ENCODE peak calls at places on chromosomes 3 and 15, in nine cellular contexts. O, T, L, K, W, B, N, Z and J are unnamed samples.

GRCh38 chr3:129259612-129260477 is 10.4 kb downstream of the COPG1 start:
- DNase-seq in N (no peak), B (no peak), K (no peak), W (no peak), Z (no peak), L (no peak), O (no peak), T (no peak), J (no peak)

GRCh38 chr3:104673981-104674380 is 692.7 kb upstream of the ALCAM start:
- DNase-seq in W (no peak), O (no peak), T (no peak), N (no peak), B (no peak), K (no peak), L (peak; percentile 17), Z (no peak), J (no peak)

GRCh38 chr15:55552926-55553325 is 35.2 kb downstream of the PYGO1 start:
- DNase-seq in T (no peak), W (no peak), L (peak; percentile 83), N (no peak), B (peak; percentile 9), Z (peak; percentile 72), O (no peak), K (peak; percentile 52), J (no peak)

GRCh38 chr3:176850498-176850897 is 346.8 kb downstream of the TBL1XR1 start:
- DNase-seq in L (no peak), O (no peak), Z (no peak), B (no peak), K (no peak), T (no peak), W (no peak), N (no peak), J (no peak)

GRCh38 chr3:114155370-114155821 is 23.5 kb downstream of the DRD3 start:
- DNase-seq in N (peak; percentile 23), Z (no peak), O (no peak), B (peak; percentile 55), L (peak; percentile 30), W (no peak), K (no peak), T (no peak), J (peak; percentile 48)

GRCh38 chr3:143045639-143046038 is 44.3 kb downstream of the U2SURP start:
- DNase-seq in N (no peak), T (no peak), O (no peak), L (no peak), W (no peak), K (no peak), Z (no peak), B (no peak), J (no peak)

GRCh38 chr3:31054032-31054431 is 159.6 kb upstream of the GADL1 start:
- DNase-seq in Z (no peak), B (no peak), T (no peak), L (peak; percentile 16), O (no peak), N (no peak), W (no peak), K (no peak), J (no peak)

GRCh38 chr3:198079771-198080520 is 119.9 kb downstream of the LMLN start:
- DNase-seq in W (no peak), Z (no peak), N (peak; percentile 43), L (peak; percentile 5), O (no peak), B (no peak), T (no peak), K (no peak), J (peak; percentile 64)

GRCh38 chr3:52244061-52244628 is 1.4 kb upstream of the PPM1M start:
- DNase-seq in N (peak; percentile 71), O (no peak), T (no peak), Z (no peak), K (peak; percentile 57), L (peak; percentile 43), B (peak; percentile 89), W (no peak), J (peak; percentile 78)

GRCh38 chr3:136277634-136278033 is 27.5 kb downstream of the PCCB start:
- DNase-seq in W (no peak), Z (no peak), L (no peak), T (peak; percentile 20), N (peak; percentile 63), K (no peak), B (no peak), O (no peak), J (no peak)

GRCh38 chr15:55742927-55743614 is at the start of gene PRTG:
- DNase-seq in N (peak; percentile 81), O (peak; percentile 42), K (peak; percentile 86), W (peak; percentile 72), B (peak; percentile 20), Z (peak; percentile 73), L (peak; percentile 69), T (no peak), J (no peak)

GRCh38 chr15:25345943-25346342 is 92.9 kb downstream of the UBE3A start:
- DNase-seq in N (no peak), L (peak; percentile 4), Z (no peak), W (no peak), O (no peak), T (peak; percentile 45), B (no peak), K (peak; percentile 83), J (no peak)
- TF ChIP-seq CTCF in N (no peak), L (no peak), Z (no peak), W (peak; percentile 23), O (no peak), T (no peak), B (no peak), K (peak; percentile 44), J (no peak)

GRCh38 chr3:32912046-32912445 is 39.4 kb upstream of the CCR4 start:
- DNase-seq in O (no peak), K (no peak), Z (no peak), N (no peak), L (no peak), B (peak; percentile 42), W (no peak), T (no peak), J (no peak)

GRCh38 chr3:32909999-32910398 is 41.4 kb upstream of the CCR4 start:
- DNase-seq in N (no peak), Z (no peak), L (no peak), O (no peak), T (no peak), K (no peak), B (no peak), W (no peak), J (no peak)

GRCh38 chr3:32910954-32911353 is 40.5 kb upstream of the CCR4 start:
- DNase-seq in N (no peak), Z (no peak), L (no peak), O (no peak), K (no peak), T (no peak), B (no peak), W (peak; percentile 18), J (no peak)

GRCh38 chr3:32913790-32914446 is 37.5 kb upstream of the CCR4 start:
- DNase-seq in B (no peak), L (no peak), W (peak; percentile 47), K (peak; percentile 75), N (no peak), O (no peak), T (peak; percentile 77), Z (peak; percentile 78), J (no peak)
- TF ChIP-seq CTCF in B (no peak), L (no peak), W (no peak), K (no peak), N (no peak), O (no peak), T (no peak), Z (no peak), J (no peak)

GRCh38 chr3:78274475-78275065 is 1234.7 kb downstream of the ROBO2 start:
- DNase-seq in K (no peak), T (no peak), Z (no peak), W (no peak), L (no peak), N (no peak), B (no peak), O (no peak), J (no peak)
- TF ChIP-seq CTCF in K (no peak), T (no peak), Z (no peak), W (no peak), L (no peak), N (no peak), B (no peak), O (no peak), J (no peak)

GRCh38 chr3:38574411-38575278 is 74.8 kb downstream of the SCN5A start:
- DNase-seq in L (peak; percentile 10), B (no peak), K (no peak), T (no peak), Z (peak; percentile 52), W (no peak), O (no peak), N (no peak), J (no peak)

GRCh38 chr3:38577089-38578080 is 72.1 kb downstream of the SCN5A start:
- DNase-seq in L (no peak), Z (peak; percentile 66), B (no peak), O (no peak), N (no peak), K (no peak), T (peak; percentile 7), W (no peak), J (no peak)

GRCh38 chr3:38578081-38578475 is 71.4 kb downstream of the SCN5A start:
- DNase-seq in N (no peak), B (no peak), K (no peak), L (no peak), Z (peak; percentile 38), O (no peak), T (no peak), W (no peak), J (no peak)

GRCh38 chr3:38575279-38575843 is 74.1 kb downstream of the SCN5A start:
- DNase-seq in K (no peak), B (no peak), T (no peak), W (no peak), N (no peak), O (no peak), Z (peak; percentile 60), L (no peak), J (no peak)

DNA sequence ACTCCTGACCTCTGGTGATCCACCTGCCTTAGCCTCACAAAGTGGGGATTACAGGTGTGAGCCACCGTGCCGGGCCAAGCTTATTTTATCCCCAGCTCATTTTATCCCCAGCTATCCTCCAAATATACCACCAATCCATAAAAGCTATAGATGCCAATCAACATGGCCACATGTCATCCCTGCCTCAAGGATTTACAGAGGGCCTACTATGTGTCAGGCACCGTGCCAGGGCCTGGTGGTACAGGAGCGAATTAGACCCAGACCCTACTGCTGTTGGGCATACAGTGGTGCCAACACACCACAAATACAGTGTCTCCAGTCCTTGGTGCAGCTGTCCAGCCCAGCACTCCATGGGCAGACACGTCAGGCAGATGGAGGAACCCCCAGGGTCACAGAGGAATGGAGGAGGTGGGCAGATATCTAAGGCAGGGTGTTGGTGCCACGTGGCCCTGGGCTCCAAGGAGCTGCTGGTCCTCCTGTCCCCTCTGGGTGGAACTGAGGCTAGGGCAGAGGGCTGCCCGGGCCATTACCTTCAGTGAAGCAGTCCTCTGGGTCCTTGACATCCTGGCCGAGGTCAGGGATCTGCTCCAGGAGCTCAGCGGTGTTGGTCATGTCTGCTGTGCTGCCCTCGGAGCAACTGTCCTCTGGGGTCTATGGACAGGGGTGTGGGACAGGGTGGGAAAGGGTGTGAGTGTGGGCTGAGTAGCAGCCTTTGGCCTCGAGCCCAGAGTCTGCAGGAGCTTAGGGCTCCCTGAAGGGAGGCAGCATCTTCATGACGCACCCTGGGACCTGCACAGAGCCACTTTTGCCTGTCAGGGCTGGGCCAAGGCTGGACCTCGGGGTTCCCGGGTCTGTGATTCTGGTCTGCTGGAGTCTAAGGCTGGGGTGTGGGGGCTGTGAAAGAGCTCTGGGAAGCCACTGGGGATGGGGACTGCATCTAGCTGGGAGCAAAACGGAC is 73.1 kb downstream of the SCN5A start:
- DNase-seq in Z (peak; percentile 66), W (no peak), O (no peak), L (no peak), K (no peak), T (peak; percentile 14), N (no peak), B (no peak), J (no peak)
- TF ChIP-seq CTCF in Z (no peak), W (no peak), O (no peak), L (no peak), K (no peak), T (no peak), N (no peak), B (no peak), J (no peak)

GRCh38 chr3:79018671-79019136 is 749.1 kb downstream of the ROBO1 start:
- DNase-seq in B (peak; percentile 53), N (peak; percentile 60), O (peak; percentile 43), L (peak; percentile 64), K (peak; percentile 81), Z (peak; percentile 81), T (no peak), W (no peak), J (peak; percentile 56)
- TF ChIP-seq CTCF in B (no peak), N (no peak), O (no peak), L (no peak), K (no peak), Z (no peak), T (no peak), W (peak; percentile 19), J (no peak)